ENCODE peak calls at places on chromosomes 6 and 20, in ten cellular contexts. One of them, this sample, is unnamed.

GRCh38 chr20:4592316-4593148 is 129.2 kb upstream of the PRND start:
- DNase-seq in heart left ventricle: peak
- DNase-seq in GM12878: no peak
- DNase-seq in breast epithelium: no peak
- DNase-seq in body of pancreas: peak
- DNase-seq in sigmoid colon: no peak
- DNase-seq in HepG2: peak
- DNase-seq in suprapubic skin: no peak
- DNase-seq in Peyer's patch: peak
- DNase-seq in ovary: peak
- DNase-seq in this sample: peak

GRCh38 chr6:84432616-84433015 is 205.2 kb upstream of the CEP162 start:
- DNase-seq in heart left ventricle: no peak
- DNase-seq in GM12878: no peak
- DNase-seq in breast epithelium: no peak
- DNase-seq in body of pancreas: no peak
- DNase-seq in sigmoid colon: no peak
- DNase-seq in HepG2: no peak
- DNase-seq in suprapubic skin: no peak
- DNase-seq in Peyer's patch: no peak
- DNase-seq in ovary: no peak
- DNase-seq in this sample: no peak

GRCh38 chr20:19947611-19948264 is 69.4 kb upstream of the NAA20 start:
- DNase-seq in heart left ventricle: no peak
- DNase-seq in GM12878: peak
- DNase-seq in breast epithelium: no peak
- DNase-seq in body of pancreas: peak
- DNase-seq in sigmoid colon: no peak
- DNase-seq in HepG2: no peak
- DNase-seq in suprapubic skin: no peak
- DNase-seq in Peyer's patch: no peak
- DNase-seq in ovary: no peak
- DNase-seq in this sample: peak

GRCh38 chr20:5316188-5317158 is at the start of gene PROKR2:
- DNase-seq in heart left ventricle: no peak
- DNase-seq in GM12878: no peak
- DNase-seq in breast epithelium: no peak
- DNase-seq in body of pancreas: no peak
- DNase-seq in sigmoid colon: no peak
- DNase-seq in HepG2: no peak
- DNase-seq in suprapubic skin: no peak
- DNase-seq in Peyer's patch: no peak
- DNase-seq in ovary: no peak
- DNase-seq in this sample: no peak

GRCh38 chr20:6017467-6017866 is 36.4 kb downstream of the LRRN4 start:
- DNase-seq in heart left ventricle: no peak
- DNase-seq in GM12878: no peak
- DNase-seq in breast epithelium: no peak
- DNase-seq in body of pancreas: no peak
- DNase-seq in sigmoid colon: no peak
- DNase-seq in HepG2: no peak
- DNase-seq in suprapubic skin: no peak
- DNase-seq in Peyer's patch: no peak
- DNase-seq in ovary: no peak
- DNase-seq in this sample: no peak

GRCh38 chr6:34235605-34236422 is 859 bp upstream of the HMGA1 start:
- DNase-seq in heart left ventricle: peak
- DNase-seq in GM12878: no peak
- DNase-seq in breast epithelium: no peak
- DNase-seq in body of pancreas: peak
- DNase-seq in sigmoid colon: peak
- DNase-seq in HepG2: no peak
- DNase-seq in suprapubic skin: peak
- DNase-seq in Peyer's patch: peak
- DNase-seq in ovary: peak
- DNase-seq in this sample: peak

GRCh38 chr20:19212524-19213502 is at the start of gene SLC24A3:
- DNase-seq in heart left ventricle: peak
- DNase-seq in GM12878: no peak
- DNase-seq in breast epithelium: peak
- DNase-seq in body of pancreas: peak
- DNase-seq in sigmoid colon: peak
- DNase-seq in HepG2: peak
- DNase-seq in suprapubic skin: peak
- DNase-seq in Peyer's patch: peak
- DNase-seq in ovary: peak
- DNase-seq in this sample: no peak

GRCh38 chr6:143059616-143060353 is 904 bp upstream of the AIG1 start:
- DNase-seq in heart left ventricle: no peak
- DNase-seq in GM12878: no peak
- DNase-seq in breast epithelium: no peak
- DNase-seq in body of pancreas: peak
- DNase-seq in sigmoid colon: no peak
- DNase-seq in HepG2: peak
- DNase-seq in suprapubic skin: no peak
- DNase-seq in Peyer's patch: peak
- DNase-seq in ovary: no peak
- DNase-seq in this sample: peak

GRCh38 chr6:33954453-33954852 is 150.7 kb upstream of the MLN start:
- DNase-seq in heart left ventricle: no peak
- DNase-seq in GM12878: no peak
- DNase-seq in breast epithelium: no peak
- DNase-seq in body of pancreas: no peak
- DNase-seq in sigmoid colon: peak
- DNase-seq in HepG2: no peak
- DNase-seq in suprapubic skin: no peak
- DNase-seq in Peyer's patch: no peak
- DNase-seq in ovary: no peak
- DNase-seq in this sample: no peak

GRCh38 chr20:52832151-52832550 is 140.0 kb upstream of the TSHZ2 start:
- DNase-seq in heart left ventricle: no peak
- DNase-seq in GM12878: no peak
- DNase-seq in breast epithelium: no peak
- DNase-seq in body of pancreas: no peak
- DNase-seq in sigmoid colon: no peak
- DNase-seq in HepG2: no peak
- DNase-seq in suprapubic skin: no peak
- DNase-seq in Peyer's patch: no peak
- DNase-seq in ovary: no peak
- DNase-seq in this sample: no peak

GRCh38 chr6:32852018-32852843 is 1.3 kb downstream of the TAP1 start:
- DNase-seq in heart left ventricle: no peak
- DNase-seq in GM12878: no peak
- DNase-seq in breast epithelium: no peak
- DNase-seq in body of pancreas: peak
- DNase-seq in sigmoid colon: peak
- DNase-seq in HepG2: no peak
- DNase-seq in suprapubic skin: no peak
- DNase-seq in Peyer's patch: peak
- DNase-seq in ovary: peak
- DNase-seq in this sample: no peak

GRCh38 chr6:2653369-2654032 is 97.2 kb downstream of the MYLK4 start:
- DNase-seq in heart left ventricle: no peak
- DNase-seq in GM12878: no peak
- DNase-seq in breast epithelium: no peak
- DNase-seq in body of pancreas: no peak
- DNase-seq in sigmoid colon: no peak
- DNase-seq in HepG2: no peak
- DNase-seq in suprapubic skin: no peak
- DNase-seq in Peyer's patch: no peak
- DNase-seq in ovary: no peak
- DNase-seq in this sample: no peak

GRCh38 chr20:37345339-37346231 is at the start of gene SRC:
- DNase-seq in heart left ventricle: peak
- DNase-seq in GM12878: no peak
- DNase-seq in breast epithelium: peak
- DNase-seq in body of pancreas: peak
- DNase-seq in sigmoid colon: peak
- DNase-seq in HepG2: peak
- DNase-seq in suprapubic skin: peak
- DNase-seq in Peyer's patch: peak
- DNase-seq in ovary: peak
- DNase-seq in this sample: peak
- TF ChIP-seq POLR2A in heart left ventricle: peak
- TF ChIP-seq POLR2A in GM12878: peak
- TF ChIP-seq POLR2A in breast epithelium: no peak
- TF ChIP-seq POLR2A in body of pancreas: peak
- TF ChIP-seq POLR2A in sigmoid colon: peak
- TF ChIP-seq POLR2A in HepG2: peak
- TF ChIP-seq POLR2A in suprapubic skin: no peak
- TF ChIP-seq POLR2A in Peyer's patch: peak
- TF ChIP-seq POLR2A in ovary: peak
- TF ChIP-seq POLR2A in this sample: peak

GRCh38 chr20:1491281-1491840 is at the start of gene SIRPB2:
- DNase-seq in heart left ventricle: peak
- DNase-seq in GM12878: no peak
- DNase-seq in breast epithelium: no peak
- DNase-seq in body of pancreas: peak
- DNase-seq in sigmoid colon: peak
- DNase-seq in HepG2: no peak
- DNase-seq in suprapubic skin: no peak
- DNase-seq in Peyer's patch: peak
- DNase-seq in ovary: no peak
- DNase-seq in this sample: no peak
- TF ChIP-seq POLR2A in heart left ventricle: peak
- TF ChIP-seq POLR2A in GM12878: no peak
- TF ChIP-seq POLR2A in breast epithelium: no peak
- TF ChIP-seq POLR2A in body of pancreas: peak
- TF ChIP-seq POLR2A in sigmoid colon: no peak
- TF ChIP-seq POLR2A in HepG2: no peak
- TF ChIP-seq POLR2A in suprapubic skin: no peak
- TF ChIP-seq POLR2A in Peyer's patch: no peak
- TF ChIP-seq POLR2A in ovary: no peak
- TF ChIP-seq POLR2A in this sample: no peak

GRCh38 chr6:31795616-31796298 is at the start of gene VARS1:
- DNase-seq in heart left ventricle: peak
- DNase-seq in GM12878: peak
- DNase-seq in breast epithelium: peak
- DNase-seq in body of pancreas: peak
- DNase-seq in sigmoid colon: peak
- DNase-seq in HepG2: peak
- DNase-seq in suprapubic skin: peak
- DNase-seq in Peyer's patch: peak
- DNase-seq in ovary: peak
- DNase-seq in this sample: peak
- TF ChIP-seq POLR2A in heart left ventricle: peak
- TF ChIP-seq POLR2A in GM12878: peak
- TF ChIP-seq POLR2A in breast epithelium: no peak
- TF ChIP-seq POLR2A in body of pancreas: peak
- TF ChIP-seq POLR2A in sigmoid colon: peak
- TF ChIP-seq POLR2A in HepG2: no peak
- TF ChIP-seq POLR2A in suprapubic skin: peak
- TF ChIP-seq POLR2A in Peyer's patch: peak
- TF ChIP-seq POLR2A in ovary: peak
- TF ChIP-seq POLR2A in this sample: peak

GRCh38 chr6:141107562-141108160 is 1025.1 kb upstream of the GJE1 start:
- DNase-seq in heart left ventricle: no peak
- DNase-seq in GM12878: no peak
- DNase-seq in breast epithelium: no peak
- DNase-seq in body of pancreas: no peak
- DNase-seq in sigmoid colon: no peak
- DNase-seq in HepG2: no peak
- DNase-seq in suprapubic skin: no peak
- DNase-seq in Peyer's patch: no peak
- DNase-seq in ovary: no peak
- DNase-seq in this sample: no peak

GRCh38 chr6:141105481-141105880 is 1027.2 kb upstream of the GJE1 start:
- DNase-seq in heart left ventricle: no peak
- DNase-seq in GM12878: no peak
- DNase-seq in breast epithelium: no peak
- DNase-seq in body of pancreas: no peak
- DNase-seq in sigmoid colon: no peak
- DNase-seq in HepG2: no peak
- DNase-seq in suprapubic skin: no peak
- DNase-seq in Peyer's patch: no peak
- DNase-seq in ovary: no peak
- DNase-seq in this sample: no peak

DNA sequence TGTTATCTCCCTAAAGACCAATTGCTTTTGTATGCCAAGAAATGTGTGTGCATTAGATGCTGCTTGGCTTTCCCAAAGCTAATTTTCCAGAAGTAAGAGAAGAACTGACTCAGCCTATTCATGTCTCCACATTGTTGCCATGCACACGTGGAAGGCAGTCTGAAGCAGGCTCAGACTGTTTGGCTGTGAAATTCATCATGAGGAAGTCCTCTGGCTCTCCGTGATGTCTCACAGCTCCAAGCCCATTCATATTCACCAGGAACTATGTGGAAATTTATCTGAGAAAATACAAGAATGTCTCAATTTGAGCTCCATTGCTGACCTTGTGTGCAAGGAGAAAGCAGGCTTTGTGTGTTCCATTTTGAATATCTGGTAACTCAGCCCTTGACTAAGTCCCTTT is 1022.2 kb upstream of the GJE1 start:
- DNase-seq in heart left ventricle: no peak
- DNase-seq in GM12878: no peak
- DNase-seq in breast epithelium: no peak
- DNase-seq in body of pancreas: no peak
- DNase-seq in sigmoid colon: no peak
- DNase-seq in HepG2: no peak
- DNase-seq in suprapubic skin: no peak
- DNase-seq in Peyer's patch: no peak
- DNase-seq in ovary: no peak
- DNase-seq in this sample: no peak
- TF ChIP-seq POLR2A in heart left ventricle: no peak
- TF ChIP-seq POLR2A in GM12878: no peak
- TF ChIP-seq POLR2A in breast epithelium: no peak
- TF ChIP-seq POLR2A in body of pancreas: no peak
- TF ChIP-seq POLR2A in sigmoid colon: no peak
- TF ChIP-seq POLR2A in HepG2: no peak
- TF ChIP-seq POLR2A in suprapubic skin: no peak
- TF ChIP-seq POLR2A in Peyer's patch: no peak
- TF ChIP-seq POLR2A in ovary: no peak
- TF ChIP-seq POLR2A in this sample: no peak

DNA sequence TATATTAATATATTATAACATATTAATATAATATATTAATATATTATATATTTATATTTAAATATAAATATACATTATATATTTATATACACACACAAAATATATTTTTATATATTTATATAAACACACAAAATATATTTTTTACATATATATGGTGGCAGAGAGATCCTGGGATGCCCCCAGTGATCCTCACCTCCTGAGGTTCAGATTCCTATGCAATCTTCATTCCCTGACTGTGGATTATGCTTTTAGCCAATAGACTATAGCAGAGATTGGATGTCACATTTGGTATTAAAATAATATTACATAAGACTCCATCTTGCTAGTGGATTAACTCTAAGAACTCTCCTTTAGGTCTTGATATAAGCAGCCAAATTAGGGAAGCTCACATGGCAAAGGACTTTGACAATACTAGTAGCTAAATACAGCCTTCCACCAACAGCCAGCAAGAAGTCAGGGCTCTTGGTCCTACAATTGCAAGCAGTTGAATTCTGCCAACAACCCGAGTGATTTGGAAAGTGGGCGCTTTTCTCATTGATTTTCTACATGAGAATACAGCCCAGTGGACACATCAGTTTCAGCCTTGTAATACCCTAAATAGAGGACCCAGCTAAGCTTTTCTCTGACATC is 681.0 kb downstream of the C6orf118 start:
- DNase-seq in heart left ventricle: no peak
- DNase-seq in GM12878: no peak
- DNase-seq in breast epithelium: no peak
- DNase-seq in body of pancreas: no peak
- DNase-seq in sigmoid colon: no peak
- DNase-seq in HepG2: no peak
- DNase-seq in suprapubic skin: no peak
- DNase-seq in Peyer's patch: no peak
- DNase-seq in ovary: no peak
- DNase-seq in this sample: no peak
- TF ChIP-seq POLR2A in heart left ventricle: no peak
- TF ChIP-seq POLR2A in GM12878: no peak
- TF ChIP-seq POLR2A in breast epithelium: no peak
- TF ChIP-seq POLR2A in body of pancreas: no peak
- TF ChIP-seq POLR2A in sigmoid colon: no peak
- TF ChIP-seq POLR2A in HepG2: no peak
- TF ChIP-seq POLR2A in suprapubic skin: no peak
- TF ChIP-seq POLR2A in Peyer's patch: no peak
- TF ChIP-seq POLR2A in ovary: no peak
- TF ChIP-seq POLR2A in this sample: no peak